ENCODE peak calls at places on chromosomes 13 and 19, in eight cellular contexts. One of them, this sample, is unnamed.

GRCh38 chr19:58544591-58545285 is 874 bp downstream of the TRIM28 start:
- DNase-seq in activated naive CD8-positive, alpha-beta T cell treated with anti-CD3 and anti-CD28 coated beads, Interleukin-2, amount 50 U/mL, for 24 hours: peak
- DNase-seq in ovary: peak
- DNase-seq in foreskin fibroblast: peak
- DNase-seq in NCI-H2081: no peak
- DNase-seq in upper lobe of right lung: peak
- DNase-seq in Kasumi-1: no peak
- DNase-seq in T-cell: no peak
- DNase-seq in this sample: no peak

GRCh38 chr19:29845576-29846176 is 33.9 kb downstream of the CCNE1 start:
- DNase-seq in activated naive CD8-positive, alpha-beta T cell treated with anti-CD3 and anti-CD28 coated beads, Interleukin-2, amount 50 U/mL, for 24 hours: peak
- DNase-seq in foreskin fibroblast: peak
- DNase-seq in upper lobe of right lung: peak
- DNase-seq in Kasumi-1: peak
- DNase-seq in T-cell: peak
- DNase-seq in ovary: no peak
- DNase-seq in NCI-H2081: no peak
- DNase-seq in this sample: peak

GRCh38 chr19:1355258-1355973 is 28.3 kb upstream of the NDUFS7 start:
- DNase-seq in foreskin fibroblast: no peak
- DNase-seq in NCI-H2081: no peak
- DNase-seq in T-cell: peak
- DNase-seq in ovary: peak
- DNase-seq in Kasumi-1: no peak
- DNase-seq in upper lobe of right lung: no peak
- DNase-seq in activated naive CD8-positive, alpha-beta T cell treated with anti-CD3 and anti-CD28 coated beads, Interleukin-2, amount 50 U/mL, for 24 hours: peak
- DNase-seq in this sample: peak

GRCh38 chr13:111506131-111506530 is 185.7 kb downstream of the TEX29 start:
- DNase-seq in T-cell: no peak
- DNase-seq in NCI-H2081: no peak
- DNase-seq in ovary: no peak
- DNase-seq in upper lobe of right lung: no peak
- DNase-seq in Kasumi-1: no peak
- DNase-seq in foreskin fibroblast: no peak
- DNase-seq in activated naive CD8-positive, alpha-beta T cell treated with anti-CD3 and anti-CD28 coated beads, Interleukin-2, amount 50 U/mL, for 24 hours: no peak
- DNase-seq in this sample: peak

GRCh38 chr13:49315036-49315565 is 67.4 kb downstream of the CDADC1 start:
- DNase-seq in upper lobe of right lung: no peak
- DNase-seq in Kasumi-1: no peak
- DNase-seq in ovary: no peak
- DNase-seq in activated naive CD8-positive, alpha-beta T cell treated with anti-CD3 and anti-CD28 coated beads, Interleukin-2, amount 50 U/mL, for 24 hours: no peak
- DNase-seq in NCI-H2081: no peak
- DNase-seq in T-cell: no peak
- DNase-seq in foreskin fibroblast: peak
- DNase-seq in this sample: no peak

GRCh38 chr13:43551897-43552456 is 234.8 kb downstream of the ENOX1 start:
- DNase-seq in foreskin fibroblast: no peak
- DNase-seq in upper lobe of right lung: no peak
- DNase-seq in Kasumi-1: no peak
- DNase-seq in NCI-H2081: no peak
- DNase-seq in activated naive CD8-positive, alpha-beta T cell treated with anti-CD3 and anti-CD28 coated beads, Interleukin-2, amount 50 U/mL, for 24 hours: no peak
- DNase-seq in ovary: no peak
- DNase-seq in T-cell: no peak
- DNase-seq in this sample: no peak

GRCh38 chr13:46668302-46668720 is 115.3 kb downstream of the LRCH1 start:
- DNase-seq in activated naive CD8-positive, alpha-beta T cell treated with anti-CD3 and anti-CD28 coated beads, Interleukin-2, amount 50 U/mL, for 24 hours: no peak
- DNase-seq in T-cell: no peak
- DNase-seq in foreskin fibroblast: peak
- DNase-seq in NCI-H2081: no peak
- DNase-seq in upper lobe of right lung: no peak
- DNase-seq in Kasumi-1: peak
- DNase-seq in ovary: no peak
- DNase-seq in this sample: peak

GRCh38 chr19:18514800-18515682 is 6.8 kb downstream of the ELL start:
- DNase-seq in Kasumi-1: no peak
- DNase-seq in upper lobe of right lung: peak
- DNase-seq in T-cell: peak
- DNase-seq in NCI-H2081: no peak
- DNase-seq in ovary: peak
- DNase-seq in foreskin fibroblast: peak
- DNase-seq in activated naive CD8-positive, alpha-beta T cell treated with anti-CD3 and anti-CD28 coated beads, Interleukin-2, amount 50 U/mL, for 24 hours: no peak
- DNase-seq in this sample: peak

GRCh38 chr19:35055715-35056179 is 14.2 kb downstream of the HPN start:
- DNase-seq in foreskin fibroblast: no peak
- DNase-seq in upper lobe of right lung: no peak
- DNase-seq in T-cell: no peak
- DNase-seq in Kasumi-1: no peak
- DNase-seq in NCI-H2081: no peak
- DNase-seq in activated naive CD8-positive, alpha-beta T cell treated with anti-CD3 and anti-CD28 coated beads, Interleukin-2, amount 50 U/mL, for 24 hours: no peak
- DNase-seq in ovary: no peak
- DNase-seq in this sample: peak

GRCh38 chr13:75417006-75417384 is 65.0 kb downstream of the TBC1D4 start:
- DNase-seq in upper lobe of right lung: peak
- DNase-seq in NCI-H2081: no peak
- DNase-seq in Kasumi-1: no peak
- DNase-seq in ovary: no peak
- DNase-seq in activated naive CD8-positive, alpha-beta T cell treated with anti-CD3 and anti-CD28 coated beads, Interleukin-2, amount 50 U/mL, for 24 hours: no peak
- DNase-seq in foreskin fibroblast: no peak
- DNase-seq in T-cell: no peak
- DNase-seq in this sample: no peak

GRCh38 chr19:35710784-35711723 is 6.7 kb downstream of the ZBTB32 start:
- DNase-seq in foreskin fibroblast: no peak
- DNase-seq in T-cell: no peak
- DNase-seq in Kasumi-1: no peak
- DNase-seq in upper lobe of right lung: no peak
- DNase-seq in ovary: no peak
- DNase-seq in activated naive CD8-positive, alpha-beta T cell treated with anti-CD3 and anti-CD28 coated beads, Interleukin-2, amount 50 U/mL, for 24 hours: peak
- DNase-seq in NCI-H2081: no peak
- DNase-seq in this sample: no peak

GRCh38 chr13:72686766-72687165 is 40.7 kb downstream of the MZT1 start:
- DNase-seq in foreskin fibroblast: no peak
- DNase-seq in activated naive CD8-positive, alpha-beta T cell treated with anti-CD3 and anti-CD28 coated beads, Interleukin-2, amount 50 U/mL, for 24 hours: no peak
- DNase-seq in NCI-H2081: no peak
- DNase-seq in T-cell: no peak
- DNase-seq in upper lobe of right lung: no peak
- DNase-seq in ovary: no peak
- DNase-seq in Kasumi-1: no peak
- DNase-seq in this sample: no peak

GRCh38 chr13:20582026-20582425 is 15.1 kb downstream of the IFT88 start:
- DNase-seq in activated naive CD8-positive, alpha-beta T cell treated with anti-CD3 and anti-CD28 coated beads, Interleukin-2, amount 50 U/mL, for 24 hours: no peak
- DNase-seq in upper lobe of right lung: no peak
- DNase-seq in foreskin fibroblast: no peak
- DNase-seq in T-cell: no peak
- DNase-seq in Kasumi-1: no peak
- DNase-seq in NCI-H2081: no peak
- DNase-seq in ovary: no peak
- DNase-seq in this sample: no peak

GRCh38 chr13:93603043-93603442 is 376.4 kb downstream of the GPC6 start:
- DNase-seq in activated naive CD8-positive, alpha-beta T cell treated with anti-CD3 and anti-CD28 coated beads, Interleukin-2, amount 50 U/mL, for 24 hours: no peak
- DNase-seq in NCI-H2081: no peak
- DNase-seq in upper lobe of right lung: no peak
- DNase-seq in T-cell: no peak
- DNase-seq in foreskin fibroblast: peak
- DNase-seq in ovary: no peak
- DNase-seq in Kasumi-1: no peak
- DNase-seq in this sample: peak

GRCh38 chr19:10979950-10980349 is 19.1 kb downstream of the SMARCA4 start:
- DNase-seq in foreskin fibroblast: no peak
- DNase-seq in activated naive CD8-positive, alpha-beta T cell treated with anti-CD3 and anti-CD28 coated beads, Interleukin-2, amount 50 U/mL, for 24 hours: no peak
- DNase-seq in upper lobe of right lung: no peak
- DNase-seq in T-cell: peak
- DNase-seq in Kasumi-1: peak
- DNase-seq in ovary: no peak
- DNase-seq in NCI-H2081: no peak
- DNase-seq in this sample: no peak

GRCh38 chr19:46610851-46611770 is 10.0 kb downstream of the CALM3 start:
- DNase-seq in foreskin fibroblast: no peak
- DNase-seq in activated naive CD8-positive, alpha-beta T cell treated with anti-CD3 and anti-CD28 coated beads, Interleukin-2, amount 50 U/mL, for 24 hours: no peak
- DNase-seq in ovary: peak
- DNase-seq in Kasumi-1: no peak
- DNase-seq in upper lobe of right lung: peak
- DNase-seq in NCI-H2081: no peak
- DNase-seq in T-cell: peak
- DNase-seq in this sample: no peak

GRCh38 chr13:103289661-103290060 is 223.4 kb upstream of the SLC10A2 start:
- DNase-seq in foreskin fibroblast: no peak
- DNase-seq in activated naive CD8-positive, alpha-beta T cell treated with anti-CD3 and anti-CD28 coated beads, Interleukin-2, amount 50 U/mL, for 24 hours: no peak
- DNase-seq in upper lobe of right lung: no peak
- DNase-seq in NCI-H2081: no peak
- DNase-seq in Kasumi-1: no peak
- DNase-seq in T-cell: no peak
- DNase-seq in ovary: no peak
- DNase-seq in this sample: no peak

GRCh38 chr13:79989251-79989661 is 351.7 kb downstream of the SPRY2 start:
- DNase-seq in NCI-H2081: no peak
- DNase-seq in ovary: no peak
- DNase-seq in upper lobe of right lung: no peak
- DNase-seq in T-cell: no peak
- DNase-seq in foreskin fibroblast: peak
- DNase-seq in activated naive CD8-positive, alpha-beta T cell treated with anti-CD3 and anti-CD28 coated beads, Interleukin-2, amount 50 U/mL, for 24 hours: no peak
- DNase-seq in Kasumi-1: no peak
- DNase-seq in this sample: no peak

GRCh38 chr19:35095667-35096368 is 19.8 kb upstream of the FXYD3 start:
- DNase-seq in foreskin fibroblast: no peak
- DNase-seq in Kasumi-1: no peak
- DNase-seq in ovary: no peak
- DNase-seq in NCI-H2081: no peak
- DNase-seq in upper lobe of right lung: no peak
- DNase-seq in activated naive CD8-positive, alpha-beta T cell treated with anti-CD3 and anti-CD28 coated beads, Interleukin-2, amount 50 U/mL, for 24 hours: no peak
- DNase-seq in T-cell: no peak
- DNase-seq in this sample: peak

GRCh38 chr19:5115351-5115750 is 146.4 kb downstream of the KDM4B start:
- DNase-seq in ovary: no peak
- DNase-seq in T-cell: no peak
- DNase-seq in activated naive CD8-positive, alpha-beta T cell treated with anti-CD3 and anti-CD28 coated beads, Interleukin-2, amount 50 U/mL, for 24 hours: no peak
- DNase-seq in upper lobe of right lung: no peak
- DNase-seq in Kasumi-1: no peak
- DNase-seq in NCI-H2081: no peak
- DNase-seq in foreskin fibroblast: no peak
- DNase-seq in this sample: no peak

GRCh38 chr13:103282571-103283450 is 216.6 kb upstream of the SLC10A2 start:
- DNase-seq in Kasumi-1: no peak
- DNase-seq in NCI-H2081: no peak
- DNase-seq in activated naive CD8-positive, alpha-beta T cell treated with anti-CD3 and anti-CD28 coated beads, Interleukin-2, amount 50 U/mL, for 24 hours: no peak
- DNase-seq in T-cell: no peak
- DNase-seq in foreskin fibroblast: no peak
- DNase-seq in upper lobe of right lung: no peak
- DNase-seq in ovary: no peak
- DNase-seq in this sample: no peak

GRCh38 chr13:94559201-94559795 is 36.7 kb downstream of the TGDS start:
- DNase-seq in ovary: no peak
- DNase-seq in T-cell: no peak
- DNase-seq in NCI-H2081: no peak
- DNase-seq in Kasumi-1: no peak
- DNase-seq in activated naive CD8-positive, alpha-beta T cell treated with anti-CD3 and anti-CD28 coated beads, Interleukin-2, amount 50 U/mL, for 24 hours: no peak
- DNase-seq in upper lobe of right lung: no peak
- DNase-seq in foreskin fibroblast: no peak
- DNase-seq in this sample: no peak

GRCh38 chr13:87052731-87053130 is 618.4 kb upstream of the SLITRK5 start:
- DNase-seq in activated naive CD8-positive, alpha-beta T cell treated with anti-CD3 and anti-CD28 coated beads, Interleukin-2, amount 50 U/mL, for 24 hours: no peak
- DNase-seq in foreskin fibroblast: no peak
- DNase-seq in T-cell: no peak
- DNase-seq in NCI-H2081: no peak
- DNase-seq in Kasumi-1: no peak
- DNase-seq in ovary: no peak
- DNase-seq in upper lobe of right lung: no peak
- DNase-seq in this sample: no peak

GRCh38 chr19:56595548-56595899 is 422 bp downstream of the ZNF71 start:
- DNase-seq in foreskin fibroblast: no peak
- DNase-seq in T-cell: no peak
- DNase-seq in ovary: no peak
- DNase-seq in NCI-H2081: no peak
- DNase-seq in activated naive CD8-positive, alpha-beta T cell treated with anti-CD3 and anti-CD28 coated beads, Interleukin-2, amount 50 U/mL, for 24 hours: no peak
- DNase-seq in upper lobe of right lung: no peak
- DNase-seq in Kasumi-1: no peak
- DNase-seq in this sample: no peak

GRCh38 chr19:33290956-33291622 is 11.2 kb downstream of the CEBPA start:
- DNase-seq in activated naive CD8-positive, alpha-beta T cell treated with anti-CD3 and anti-CD28 coated beads, Interleukin-2, amount 50 U/mL, for 24 hours: no peak
- DNase-seq in ovary: no peak
- DNase-seq in upper lobe of right lung: peak
- DNase-seq in foreskin fibroblast: no peak
- DNase-seq in Kasumi-1: no peak
- DNase-seq in NCI-H2081: no peak
- DNase-seq in T-cell: no peak
- DNase-seq in this sample: no peak

This sample was measured in NCI-H69.